ENCODE peak calls at places on chromosomes 5 and 9, in six cellular contexts. Q is stimulated activated CD4-positive, alpha-beta T cell treated with anti-CD3 and anti-CD28 coated beads, Interleukin-12 subunit alpha, Interleukin-12 subunit beta, amount 100 ng/mL, for 4 hours; C is NCI-H1092; F is naive thymus-derived CD8-positive, alpha-beta T cell; Y is ACHN; R is tibial artery. Z is an unnamed sample.

GRCh38 chr5:104189909-104190308 is 627.3 kb upstream of the NUDT12 start:
- DNase-seq in Q (no peak), C (no peak), F (no peak), Y (no peak), R (no peak), Z (no peak)

GRCh38 chr9:83432104-83432627 is 106.0 kb downstream of the FRMD3 start:
- DNase-seq in Q (no peak), C (no peak), F (no peak), Y (peak; percentile 13), R (peak; percentile 62), Z (peak; percentile 82)

GRCh38 chr5:164255598-164256213 is 750.3 kb downstream of the MAT2B start:
- DNase-seq in Q (no peak), C (no peak), F (no peak), Y (no peak), R (no peak), Z (no peak)

GRCh38 chr5:57441557-57441956 is 41.1 kb downstream of the ACTBL2 start:
- DNase-seq in Q (no peak), C (no peak), F (no peak), Y (peak; percentile 5), R (no peak), Z (peak; percentile 40)

GRCh38 chr5:137710086-137710485 is 25.8 kb downstream of the KLHL3 start:
- DNase-seq in Q (no peak), C (no peak), F (no peak), Y (no peak), R (no peak), Z (no peak)

GRCh38 chr5:140882591-140882899 is 621 bp downstream of the PCDHA13 start:
- DNase-seq in Q (no peak), C (no peak), F (no peak), Y (no peak), R (no peak), Z (no peak)

GRCh38 chr5:60700347-60700815 is 415 bp upstream of the DEPDC1B start:
- DNase-seq in Q (no peak), C (peak; percentile 7), F (no peak), Y (peak; percentile 31), R (no peak), Z (no peak)

GRCh38 chr5:60092671-60093422 is 199.3 kb upstream of the PDE4D start:
- DNase-seq in Q (no peak), C (no peak), F (no peak), Y (no peak), R (no peak), Z (no peak)

GRCh38 chr9:123784513-123784912 is 145.4 kb downstream of the DENND1A start:
- DNase-seq in Q (no peak), C (no peak), F (no peak), Y (no peak), R (no peak), Z (no peak)